ENCODE peak calls at places on chromosomes 11 and 22, in seven cellular contexts. W is A549, P is Karpas-422, S is fibroblast of lung, F is hepatocyte, R is K562, E is brain microvascular endothelial cell. D is an unnamed sample.

GRCh38 chr11:35558468-35558867 is 33.1 kb upstream of the PAMR1 start:
- DNase-seq in F (peak; percentile 36), W (no peak), P (no peak), E (no peak), R (no peak), S (peak; percentile 50), D (no peak)

GRCh38 chr11:119101367-119101758 is 290 bp downstream of the DPAGT1 start:
- DNase-seq in P (peak; percentile 61), F (peak; percentile 48), W (no peak), E (peak; percentile 20), R (peak; percentile 68), S (no peak), D (no peak)

GRCh38 chr11:22244986-22245592 is 52.2 kb downstream of the ANO5 start:
- DNase-seq in P (peak; percentile 77), R (peak; percentile 22), E (peak; percentile 13), W (peak; percentile 6), F (peak; percentile 68), S (peak; percentile 29), D (no peak)

GRCh38 chr11:40162901-40163300 is 1296.6 kb downstream of the LRRC4C start:
- DNase-seq in E (no peak), F (no peak), P (no peak), S (no peak), R (no peak), W (no peak), D (no peak)

GRCh38 chr11:13480198-13480597 is 15.6 kb downstream of the PTH start:
- DNase-seq in R (peak; percentile 60), F (peak; percentile 30), E (no peak), S (no peak), P (no peak), W (no peak), D (no peak)

GRCh38 chr11:121048464-121049233 is 24.7 kb downstream of the TBCEL start:
- DNase-seq in S (peak; percentile 53), F (no peak), R (no peak), E (no peak), P (no peak), W (no peak), D (no peak)

GRCh38 chr11:34650528-34650927 is 29.6 kb downstream of the EHF start:
- DNase-seq in R (peak; percentile 65), P (peak; percentile 43), W (no peak), S (peak; percentile 90), E (no peak), F (no peak), D (peak; percentile 92)

GRCh38 chr22:47402876-47403525 is 640.6 kb downstream of the TBC1D22A start:
- DNase-seq in E (no peak), F (no peak), R (no peak), W (no peak), P (no peak), S (no peak), D (no peak)

GRCh38 chr11:86579406-86579731 is 93.0 kb downstream of the ME3 start:
- DNase-seq in S (no peak), W (no peak), P (no peak), E (no peak), F (no peak), R (no peak), D (no peak)

GRCh38 chr11:124751741-124752470 is at the start of gene VSIG2:
- DNase-seq in S (no peak), F (no peak), R (no peak), P (no peak), W (no peak), E (no peak), D (no peak)

GRCh38 chr11:129319201-129319600 is 56.4 kb upstream of the BARX2 start:
- DNase-seq in W (no peak), S (no peak), E (no peak), F (no peak), P (no peak), R (no peak), D (no peak)

GRCh38 chr22:35480627-35481565 is 59.7 kb upstream of the RASD2 start:
- DNase-seq in P (no peak), E (no peak), F (no peak), S (no peak), R (peak; percentile 9), W (no peak), D (no peak)

GRCh38 chr11:128802358-128802981 is 64.6 kb downstream of the KCNJ1 start:
- DNase-seq in W (peak; percentile 43), R (peak; percentile 3), E (peak; percentile 38), P (no peak), F (peak; percentile 39), S (no peak), D (no peak)

GRCh38 chr11:57604289-57605010 is 7.0 kb downstream of the SERPING1 start:
- DNase-seq in F (no peak), E (no peak), W (no peak), S (no peak), R (no peak), P (no peak), D (no peak)

GRCh38 chr22:39932918-39933649 is 27.1 kb upstream of the TMA7B start:
- DNase-seq in S (no peak), F (peak; percentile 36), E (no peak), R (peak; percentile 82), W (peak; percentile 15), P (peak; percentile 87), D (no peak)

GRCh38 chr22:36950797-36951590 is 37.6 kb downstream of the CSF2RB start:
- DNase-seq in W (no peak), R (no peak), F (no peak), P (no peak), E (no peak), S (no peak), D (no peak)

GRCh38 chr11:91100432-91100831 is 877.6 kb upstream of the CHORDC1 start:
- DNase-seq in P (no peak), E (no peak), R (no peak), S (peak; percentile 9), W (no peak), F (no peak), D (no peak)

GRCh38 chr22:40345271-40345670 is 1.0 kb upstream of the ADSL start:
- DNase-seq in S (peak; percentile 52), F (peak; percentile 34), E (no peak), W (no peak), P (peak; percentile 59), R (peak; percentile 15), D (no peak)

GRCh38 chr11:108289699-108290098 is 66.8 kb downstream of the ATM start:
- DNase-seq in P (no peak), F (no peak), E (no peak), W (no peak), S (no peak), R (no peak), D (no peak)

DNA sequence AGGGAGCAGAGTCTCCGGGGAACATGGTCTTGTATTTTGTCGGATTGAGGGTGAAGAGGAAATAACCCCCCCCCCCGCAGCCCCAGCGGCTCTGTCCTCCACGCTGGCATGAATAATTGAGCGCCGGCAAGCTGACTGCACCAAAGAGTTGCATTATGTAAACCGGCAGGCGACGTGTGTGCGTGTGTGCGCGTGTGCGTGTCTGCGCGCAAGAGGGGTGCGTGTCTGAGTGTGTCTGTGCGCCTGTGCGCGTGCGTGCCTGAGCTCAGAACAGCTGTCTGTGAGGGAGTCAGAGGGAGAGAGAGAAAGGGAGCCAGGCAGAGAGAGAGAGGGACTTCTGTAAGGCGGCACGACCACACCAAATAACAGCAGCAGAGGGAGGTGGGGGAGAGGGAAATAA is 94.4 kb downstream of the SCN3B start:
- DNase-seq in S (peak; percentile 83), E (peak; percentile 75), R (no peak), W (no peak), F (peak; percentile 51), P (peak; percentile 83), D (peak; percentile 59)
- H3K4me3 ChIP-seq in S (peak overlapping the region; percentile 45), E (peak overlapping the region; percentile 56), R (no peak overlapping the region), W (no peak overlapping the region), F (no peak overlapping the region), P (peak overlapping the region; percentile 64), D (no peak overlapping the region)

GRCh38 chr11:62444271-62444833 is 25.5 kb downstream of the SCGB1A1 start:
- DNase-seq in W (no peak), P (no peak), S (peak; percentile 69), F (no peak), R (no peak), E (peak; percentile 57), D (no peak)
- H3K27ac ChIP-seq in W (peak overlapping the region; percentile 27), P (no peak overlapping the region), S (peak overlapping the region; percentile 92), F (peak overlapping the region; percentile 80), R (no peak overlapping the region), E (peak overlapping the region; percentile 9), D (no peak overlapping the region)

DNA sequence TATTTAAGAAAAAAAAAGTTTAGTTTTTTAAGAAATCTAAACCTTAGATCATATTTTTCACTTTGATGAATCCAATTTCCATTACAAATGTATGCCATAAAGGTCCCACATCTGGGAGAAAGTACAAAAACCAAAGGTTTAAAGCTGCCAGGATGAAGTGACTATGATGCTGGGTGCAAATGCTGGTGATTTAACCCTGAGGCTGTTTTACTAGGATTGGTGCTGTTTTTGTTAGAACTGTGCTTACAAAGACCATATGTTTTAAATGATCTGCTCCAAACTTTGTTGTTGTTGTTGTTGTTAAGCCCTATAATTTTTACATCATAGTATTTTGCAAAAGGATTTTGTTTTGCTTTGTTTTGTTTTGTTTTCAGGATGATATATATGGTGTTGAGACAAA is 28.8 kb upstream of the ACER3 start:
- DNase-seq in F (no peak), E (no peak), S (no peak), P (no peak), R (no peak), W (no peak), D (no peak)
- H3K4me3 ChIP-seq in F (no peak overlapping the region), E (no peak overlapping the region), S (no peak overlapping the region), P (no peak overlapping the region), R (no peak overlapping the region), W (no peak overlapping the region), D (no peak overlapping the region)

DNA sequence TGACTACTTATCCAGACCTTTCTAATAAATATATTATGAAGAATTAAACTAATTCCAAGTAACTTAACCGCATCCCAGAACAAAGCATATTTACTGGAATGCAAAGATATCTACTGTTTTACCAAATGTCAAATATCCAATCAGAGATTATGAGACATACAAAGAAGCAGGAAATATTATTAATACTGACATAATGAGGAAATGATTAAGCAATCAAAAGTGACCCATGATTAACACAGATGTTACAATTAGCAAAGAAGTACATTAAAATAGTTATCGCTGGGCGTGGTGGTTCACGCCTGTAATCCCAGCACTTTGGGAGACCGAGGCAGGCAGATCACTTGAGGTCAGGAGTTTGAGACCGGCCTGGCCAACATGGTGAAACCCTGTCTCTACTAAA is 105.2 kb downstream of the WNT7B start:
- DNase-seq in E (no peak), R (no peak), S (no peak), P (no peak), F (no peak), W (no peak), D (no peak)
- H3K27ac ChIP-seq in E (no peak overlapping the region), R (no peak overlapping the region), S (no peak overlapping the region), P (no peak overlapping the region), F (no peak overlapping the region), W (no peak overlapping the region), D (no peak overlapping the region)

D was measured in naive thymus-derived CD4-positive, alpha-beta T cell.